ENCODE peak calls at places on chromosomes 7 and 10, in seven cellular contexts. One of them, this sample, is unnamed.

GRCh38 chr7:101936223-101936611 is 118.8 kb downstream of the CUX1 start:
- DNase-seq in heart left ventricle: peak; percentile 50
- DNase-seq in NAMALWA: no peak
- DNase-seq in nucleus accumbens: no peak
- DNase-seq in SK-N-DZ: no peak
- DNase-seq in NCI-H446 treated with DMSO at 0.1 percent for 48 hours: no peak
- DNase-seq in type B pancreatic cell: no peak
- DNase-seq in this sample: no peak

GRCh38 chr7:131284702-131285419 is 42.8 kb upstream of the MKLN1 start:
- DNase-seq in heart left ventricle: peak; percentile 41
- DNase-seq in NAMALWA: no peak
- DNase-seq in nucleus accumbens: no peak
- DNase-seq in SK-N-DZ: no peak
- DNase-seq in NCI-H446 treated with DMSO at 0.1 percent for 48 hours: no peak
- DNase-seq in type B pancreatic cell: no peak
- DNase-seq in this sample: peak; percentile 35

GRCh38 chr7:28291559-28291958 is 111.0 kb upstream of the JAZF1 start:
- DNase-seq in heart left ventricle: no peak
- DNase-seq in NAMALWA: no peak
- DNase-seq in nucleus accumbens: no peak
- DNase-seq in SK-N-DZ: no peak
- DNase-seq in NCI-H446 treated with DMSO at 0.1 percent for 48 hours: no peak
- DNase-seq in type B pancreatic cell: no peak
- DNase-seq in this sample: no peak

GRCh38 chr10:124864421-124865193 is 63.0 kb downstream of the ABRAXAS2 start:
- DNase-seq in heart left ventricle: peak; percentile 90
- DNase-seq in NAMALWA: no peak
- DNase-seq in nucleus accumbens: no peak
- DNase-seq in SK-N-DZ: no peak
- DNase-seq in NCI-H446 treated with DMSO at 0.1 percent for 48 hours: no peak
- DNase-seq in type B pancreatic cell: no peak
- DNase-seq in this sample: peak; percentile 83

GRCh38 chr10:88902328-88902789 is 22.3 kb downstream of the STAMBPL1 start:
- DNase-seq in heart left ventricle: no peak
- DNase-seq in NAMALWA: no peak
- DNase-seq in nucleus accumbens: no peak
- DNase-seq in SK-N-DZ: no peak
- DNase-seq in NCI-H446 treated with DMSO at 0.1 percent for 48 hours: no peak
- DNase-seq in type B pancreatic cell: no peak
- DNase-seq in this sample: no peak

GRCh38 chr10:49379596-49380410 is 16.1 kb downstream of the DRGX start:
- DNase-seq in heart left ventricle: no peak
- DNase-seq in NAMALWA: peak; percentile 34
- DNase-seq in nucleus accumbens: no peak
- DNase-seq in SK-N-DZ: no peak
- DNase-seq in NCI-H446 treated with DMSO at 0.1 percent for 48 hours: no peak
- DNase-seq in type B pancreatic cell: no peak
- DNase-seq in this sample: no peak

GRCh38 chr10:6260843-6261242 is 58.1 kb downstream of the PFKFB3 start:
- DNase-seq in heart left ventricle: no peak
- DNase-seq in NAMALWA: no peak
- DNase-seq in nucleus accumbens: no peak
- DNase-seq in SK-N-DZ: no peak
- DNase-seq in NCI-H446 treated with DMSO at 0.1 percent for 48 hours: no peak
- DNase-seq in type B pancreatic cell: no peak
- DNase-seq in this sample: no peak

GRCh38 chr10:22321156-22321711 is 335 bp downstream of the BMI1 start:
- DNase-seq in heart left ventricle: peak; percentile 68
- DNase-seq in NAMALWA: peak; percentile 77
- DNase-seq in nucleus accumbens: peak; percentile 84
- DNase-seq in SK-N-DZ: peak; percentile 64
- DNase-seq in NCI-H446 treated with DMSO at 0.1 percent for 48 hours: peak; percentile 34
- DNase-seq in type B pancreatic cell: peak; percentile 83
- DNase-seq in this sample: no peak

GRCh38 chr7:77428777-77429231 is 12.7 kb upstream of the GSAP start:
- DNase-seq in heart left ventricle: no peak
- DNase-seq in NAMALWA: no peak
- DNase-seq in nucleus accumbens: no peak
- DNase-seq in SK-N-DZ: no peak
- DNase-seq in NCI-H446 treated with DMSO at 0.1 percent for 48 hours: no peak
- DNase-seq in type B pancreatic cell: no peak
- DNase-seq in this sample: no peak

GRCh38 chr7:103387267-103387666 is 39.8 kb downstream of the PSMC2 start:
- DNase-seq in heart left ventricle: no peak
- DNase-seq in NAMALWA: no peak
- DNase-seq in nucleus accumbens: no peak
- DNase-seq in SK-N-DZ: no peak
- DNase-seq in NCI-H446 treated with DMSO at 0.1 percent for 48 hours: no peak
- DNase-seq in type B pancreatic cell: no peak
- DNase-seq in this sample: no peak

GRCh38 chr10:127254276-127254675 is 57.9 kb upstream of the INSYN2A start:
- DNase-seq in heart left ventricle: no peak
- DNase-seq in NAMALWA: no peak
- DNase-seq in nucleus accumbens: no peak
- DNase-seq in SK-N-DZ: no peak
- DNase-seq in NCI-H446 treated with DMSO at 0.1 percent for 48 hours: no peak
- DNase-seq in type B pancreatic cell: no peak
- DNase-seq in this sample: no peak